ENCODE peak calls at places on chromosomes 3 and 15, in eight cellular contexts. A is body of pancreas, Q is fibroblast of lung, Y is pancreas, R is Peyer's patch, X is gastrocnemius medialis, O is bronchial epithelial cell, B is uterus. L is an unnamed sample.
A peak's percentile ranks its signal among the peaks of the same experiment; 100 is the strongest.

GRCh38 chr3:196513697-196514349 is 1.3 kb downstream of the SMCO1 start:
- DNase-seq in Q (peak; percentile 25), X (no peak), B (no peak), O (peak; percentile 55), Y (no peak), A (no peak), R (no peak), L (peak; percentile 28)

GRCh38 chr3:177284383-177284881 is 87.2 kb upstream of the TBL1XR1 start:
- DNase-seq in X (peak; percentile 38), A (peak; percentile 19), R (peak; percentile 58), O (peak; percentile 50), Y (no peak), Q (peak; percentile 82), B (peak; percentile 55), L (peak; percentile 90)

GRCh38 chr3:71545330-71545729 is 38.2 kb downstream of the FOXP1 start:
- DNase-seq in X (no peak), A (no peak), B (no peak), R (no peak), Y (no peak), O (no peak), Q (peak; percentile 40), L (no peak)

GRCh38 chr3:150723946-150724345 is 20.2 kb upstream of the ERICH6 start:
- DNase-seq in Q (no peak), B (no peak), R (no peak), Y (no peak), X (no peak), A (no peak), O (no peak), L (no peak)

GRCh38 chr15:90716317-90716975 is 700 bp upstream of the BLM start:
- DNase-seq in Y (no peak), Q (peak; percentile 30), X (no peak), A (no peak), R (no peak), O (no peak), B (no peak), L (peak; percentile 10)

GRCh38 chr3:185807455-185808068 is 17.3 kb downstream of the IGF2BP2 start:
- DNase-seq in O (peak; percentile 97), A (no peak), B (no peak), Q (peak; percentile 68), Y (no peak), X (no peak), R (no peak), L (no peak)

GRCh38 chr3:156273068-156273709 is 152.8 kb downstream of the KCNAB1 start:
- DNase-seq in B (no peak), X (no peak), A (no peak), Q (no peak), O (no peak), R (no peak), Y (no peak), L (no peak)

GRCh38 chr3:133644768-133645167 is 17.0 kb downstream of the TOPBP1 start:
- DNase-seq in X (no peak), Y (no peak), Q (peak; percentile 85), A (no peak), O (peak; percentile 71), B (no peak), R (no peak), L (peak; percentile 85)

DNA sequence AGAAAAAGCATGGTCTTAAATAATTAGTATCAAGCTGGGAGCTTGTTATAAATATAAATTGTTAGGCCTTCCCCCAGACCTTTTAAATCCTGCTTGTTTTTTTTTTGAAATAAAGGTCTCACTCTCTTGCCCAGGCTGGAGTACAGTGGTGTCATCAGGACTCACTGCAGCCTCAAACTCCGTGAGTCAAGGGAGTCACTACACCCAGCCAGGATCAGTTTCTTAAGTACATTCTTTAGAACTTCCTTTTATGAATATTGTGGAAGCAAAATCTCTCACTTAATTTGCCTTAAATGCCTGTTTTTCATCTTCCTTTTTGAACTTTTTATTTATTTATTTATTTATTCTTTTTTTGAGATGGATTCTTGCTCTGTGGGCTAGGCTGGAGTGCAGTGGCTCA is 20.8 kb upstream of the DENND4A start:
- DNase-seq in A (no peak), Y (no peak), Q (no peak), O (no peak), R (no peak), B (no peak), X (no peak), L (no peak)
- TF ChIP-seq CTCF in A (no peak), Y (no peak), Q (no peak), O (no peak), R (no peak), B (no peak), X (no peak), L (no peak)

GRCh38 chr3:74001481-74001880 is 376.7 kb upstream of the PDZRN3 start:
- DNase-seq in X (no peak), Q (no peak), O (no peak), A (no peak), B (no peak), Y (no peak), R (no peak), L (no peak)
- H3K4me3 ChIP-seq in X (no peak overlapping the region), Q (no peak overlapping the region), O (no peak overlapping the region), A (no peak overlapping the region), B (no peak overlapping the region), Y (no peak overlapping the region), R (no peak overlapping the region), L (no peak overlapping the region)

DNA sequence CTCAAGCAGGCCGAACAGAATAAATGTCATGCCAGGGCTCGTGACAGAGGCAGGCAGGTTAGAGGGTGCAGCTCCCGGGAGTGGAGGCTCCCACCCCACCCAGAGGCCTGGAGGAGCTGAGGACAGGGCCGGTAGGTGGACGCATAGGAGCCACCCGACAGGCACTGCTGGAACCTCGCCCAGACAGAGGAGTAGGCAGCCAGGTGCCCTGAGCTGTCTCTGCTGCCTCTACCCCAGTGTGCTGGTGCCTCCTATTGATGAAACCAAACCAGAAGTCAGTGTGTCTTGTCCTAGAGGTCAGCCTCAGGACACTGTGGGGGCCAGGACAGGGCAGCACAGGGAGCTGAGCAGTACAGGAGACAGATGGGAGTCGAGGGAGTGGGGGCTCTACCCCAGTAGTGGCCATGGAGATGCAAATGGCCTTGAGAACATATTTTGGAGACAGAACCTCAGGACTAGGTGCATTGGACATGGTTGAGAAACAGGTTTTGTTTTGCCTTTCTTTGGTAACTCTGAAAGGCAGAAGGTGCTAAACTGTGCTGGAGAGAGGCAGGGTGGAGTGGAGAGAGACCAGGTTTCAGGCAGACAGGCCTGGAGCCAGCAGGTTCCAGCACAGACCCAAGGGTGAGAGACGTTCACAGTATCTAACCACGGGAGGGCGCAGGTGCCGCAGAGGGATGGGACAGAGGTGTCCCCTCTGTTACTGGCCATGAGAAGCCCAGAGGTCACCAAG is 15.4 kb upstream of the KLF15 start:
- DNase-seq in B (no peak), Q (no peak), Y (no peak), O (no peak), X (peak; percentile 63), R (peak; percentile 15), A (peak; percentile 62), L (no peak)
- TF ChIP-seq CTCF in B (no peak), Q (no peak), Y (no peak), O (no peak), X (peak; percentile 32), R (no peak), A (no peak), L (no peak)

GRCh38 chr3:142785996-142786395 is 62.2 kb downstream of the TRPC1 start:
- DNase-seq in R (no peak), B (no peak), X (no peak), Y (no peak), Q (no peak), O (no peak), A (no peak), L (no peak)
- H3K4me3 ChIP-seq in R (no peak overlapping the region), B (no peak overlapping the region), X (no peak overlapping the region), Y (no peak overlapping the region), Q (no peak overlapping the region), O (no peak overlapping the region), A (no peak overlapping the region), L (no peak overlapping the region)

GRCh38 chr3:37974121-37974927 is 16.3 kb upstream of the VILL start:
- DNase-seq in X (peak; percentile 40), O (peak; percentile 49), Y (peak; percentile 55), A (peak; percentile 72), B (peak; percentile 50), Q (peak; percentile 72), R (peak; percentile 76), L (peak; percentile 60)

GRCh38 chr3:37970802-37971201 is 19.8 kb upstream of the VILL start:
- DNase-seq in Q (no peak), B (no peak), X (no peak), O (no peak), R (no peak), A (peak; percentile 35), Y (no peak), L (no peak)

GRCh38 chr3:37973250-37974054 is 17.1 kb upstream of the VILL start:
- DNase-seq in X (no peak), B (no peak), Y (no peak), R (no peak), O (no peak), A (no peak), Q (no peak), L (no peak)

GRCh38 chr3:37971467-37971866 is 19.1 kb upstream of the VILL start:
- DNase-seq in O (no peak), Q (no peak), B (no peak), Y (no peak), R (no peak), A (no peak), X (no peak), L (no peak)

DNA sequence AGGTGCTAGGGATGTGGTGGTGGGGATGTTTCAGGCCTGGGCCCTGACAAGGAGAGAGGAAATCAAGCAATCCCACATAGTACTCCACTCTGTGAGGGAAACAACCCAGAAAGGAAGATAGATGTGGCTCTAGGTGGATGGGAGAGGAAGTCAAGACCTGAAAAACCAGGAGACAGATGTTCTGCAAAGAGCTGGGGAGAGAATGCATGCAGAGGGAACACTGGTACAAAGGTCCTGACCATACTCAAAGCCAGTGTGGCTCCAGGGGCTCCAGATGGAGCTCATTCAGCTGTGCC is 15.7 kb upstream of the VILL start:
- DNase-seq in O (no peak), Y (no peak), R (no peak), B (no peak), A (no peak), Q (no peak), X (no peak), L (no peak)
- TF ChIP-seq CTCF in O (no peak), Y (no peak), R (no peak), B (no peak), A (no peak), Q (no peak), X (no peak), L (no peak)

DNA sequence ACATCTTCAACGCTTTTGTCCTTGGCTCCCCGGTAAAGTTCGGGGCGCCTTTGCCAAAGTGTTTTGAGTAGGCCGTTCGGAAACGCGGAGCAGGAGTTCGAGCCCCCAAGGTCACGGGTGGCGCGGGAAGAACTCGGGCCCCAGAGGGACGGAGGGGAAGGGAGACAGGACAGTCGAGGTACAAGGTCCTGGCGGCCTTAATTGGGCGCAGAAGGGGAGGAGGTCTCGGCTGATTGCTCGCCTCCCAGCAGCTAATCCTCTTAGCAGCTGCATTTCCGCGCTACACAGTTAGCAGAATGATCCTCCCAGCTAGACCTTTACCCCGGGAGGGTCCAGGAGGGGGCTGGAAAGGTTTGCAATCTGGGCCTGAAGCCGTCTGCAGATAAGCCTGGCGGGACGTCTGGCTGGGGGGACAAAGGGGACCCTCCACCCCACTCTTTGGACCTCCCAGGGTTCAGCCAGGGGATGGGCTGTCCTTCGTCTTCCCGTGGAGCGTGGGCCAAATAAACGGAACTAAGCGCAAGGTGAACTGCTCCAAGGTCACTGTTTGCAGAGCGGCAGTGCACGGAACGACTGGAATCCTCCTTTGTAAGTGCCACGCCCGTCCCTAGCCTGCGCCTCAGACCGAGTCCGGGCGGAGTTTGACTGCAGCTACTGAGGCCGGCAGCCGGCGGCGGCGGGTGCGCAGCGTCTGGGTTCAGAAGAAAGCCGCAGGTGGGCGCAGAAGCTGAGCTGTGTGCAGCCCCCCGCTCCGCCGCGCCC is 7.2 kb downstream of the EOMES start:
- DNase-seq in Y (no peak), B (no peak), O (no peak), R (peak; percentile 73), Q (no peak), A (peak; percentile 34), X (no peak), L (no peak)
- H3K4me3 ChIP-seq in Y (no peak overlapping the region), B (no peak overlapping the region), O (no peak overlapping the region), R (peak overlapping the region; percentile 7), Q (no peak overlapping the region), A (no peak overlapping the region), X (no peak overlapping the region), L (no peak overlapping the region)

L was measured in fibroblast of villous mesenchyme.